ENCODE peak calls at places on chromosome 18, in five cellular contexts. One of them, this sample, is unnamed.

GRCh38 chr18:8835556-8835955 is 130.2 kb downstream of the MTCL1 start:
- DNase-seq in Daoy: no peak
- DNase-seq in ELR: no peak
- DNase-seq in stimulated activated CD4-positive, alpha-beta T cell treated with anti-CD3 and anti-CD28 coated beads, Interleukin-15, amount 100 ng/mL, for 1 hour: no peak
- DNase-seq in right atrium auricular region: no peak
- DNase-seq in this sample: no peak

GRCh38 chr18:50127516-50128229 is 67.3 kb downstream of the MYO5B start:
- DNase-seq in stimulated activated CD4-positive, alpha-beta T cell treated with anti-CD3 and anti-CD28 coated beads, Interleukin-15, amount 100 ng/mL, for 1 hour: no peak
- DNase-seq in right atrium auricular region: no peak
- DNase-seq in Daoy: peak; percentile 19
- DNase-seq in ELR: no peak
- DNase-seq in this sample: no peak

GRCh38 chr18:76445275-76445674 is 49.8 kb downstream of the ZNF516 start:
- DNase-seq in ELR: peak; percentile 82
- DNase-seq in right atrium auricular region: no peak
- DNase-seq in Daoy: peak; percentile 63
- DNase-seq in stimulated activated CD4-positive, alpha-beta T cell treated with anti-CD3 and anti-CD28 coated beads, Interleukin-15, amount 100 ng/mL, for 1 hour: no peak
- DNase-seq in this sample: no peak

GRCh38 chr18:22174341-22175148 is 5.2 kb downstream of the GATA6 start:
- DNase-seq in right atrium auricular region: no peak
- DNase-seq in ELR: no peak
- DNase-seq in Daoy: no peak
- DNase-seq in stimulated activated CD4-positive, alpha-beta T cell treated with anti-CD3 and anti-CD28 coated beads, Interleukin-15, amount 100 ng/mL, for 1 hour: no peak
- DNase-seq in this sample: no peak

GRCh38 chr18:8854962-8855361 is 149.6 kb downstream of the MTCL1 start:
- DNase-seq in stimulated activated CD4-positive, alpha-beta T cell treated with anti-CD3 and anti-CD28 coated beads, Interleukin-15, amount 100 ng/mL, for 1 hour: no peak
- DNase-seq in right atrium auricular region: no peak
- DNase-seq in Daoy: no peak
- DNase-seq in ELR: no peak
- DNase-seq in this sample: no peak

GRCh38 chr18:48814490-48815181 is 136.1 kb downstream of the SMAD7 start:
- DNase-seq in stimulated activated CD4-positive, alpha-beta T cell treated with anti-CD3 and anti-CD28 coated beads, Interleukin-15, amount 100 ng/mL, for 1 hour: no peak
- DNase-seq in ELR: no peak
- DNase-seq in Daoy: no peak
- DNase-seq in right atrium auricular region: peak; percentile 44
- DNase-seq in this sample: peak; percentile 14

GRCh38 chr18:36294031-36294430 is 3.5 kb upstream of the FHOD3 start:
- DNase-seq in right atrium auricular region: no peak
- DNase-seq in ELR: peak; percentile 83
- DNase-seq in Daoy: no peak
- DNase-seq in stimulated activated CD4-positive, alpha-beta T cell treated with anti-CD3 and anti-CD28 coated beads, Interleukin-15, amount 100 ng/mL, for 1 hour: no peak
- DNase-seq in this sample: no peak

GRCh38 chr18:46939337-46939963 is 22.0 kb downstream of the KATNAL2 start:
- DNase-seq in right atrium auricular region: no peak
- DNase-seq in ELR: peak; percentile 35
- DNase-seq in stimulated activated CD4-positive, alpha-beta T cell treated with anti-CD3 and anti-CD28 coated beads, Interleukin-15, amount 100 ng/mL, for 1 hour: no peak
- DNase-seq in Daoy: peak; percentile 8
- DNase-seq in this sample: no peak

GRCh38 chr18:75066936-75067335 is 142.0 kb downstream of the PTGR3 start:
- DNase-seq in stimulated activated CD4-positive, alpha-beta T cell treated with anti-CD3 and anti-CD28 coated beads, Interleukin-15, amount 100 ng/mL, for 1 hour: no peak
- DNase-seq in ELR: no peak
- DNase-seq in right atrium auricular region: no peak
- DNase-seq in Daoy: no peak
- DNase-seq in this sample: no peak